ENCODE peak calls at places on chromosomes 12 and 14, in four cellular contexts. R, S, U and A are unnamed samples.

GRCh38 chr14:105945891-105946290 is 419.5 kb downstream of the TMEM121 start:
- DNase-seq in U (no peak), S (no peak), R (no peak), A (no peak)

GRCh38 chr14:101119830-101120571 is 216.5 kb upstream of the RTL1 start:
- DNase-seq in R (peak), U (no peak), S (no peak), A (peak)

GRCh38 chr14:100299238-100299560 is 7.0 kb downstream of the SLC25A29 start:
- DNase-seq in R (no peak), U (no peak), S (no peak), A (no peak)

GRCh38 chr12:54765652-54766051 is 88.7 kb upstream of the MUCL1 start:
- DNase-seq in S (no peak), U (no peak), R (no peak), A (no peak)

GRCh38 chr14:91466192-91466591 is 43.9 kb downstream of the PPP4R3A start:
- DNase-seq in R (no peak), S (no peak), U (no peak), A (no peak)

GRCh38 chr12:50402270-50403000 is 1.8 kb downstream of the LARP4 start:
- DNase-seq in R (no peak), U (peak), S (no peak), A (no peak)

GRCh38 chr12:1826401-1826800 is 6.0 kb downstream of the LRTM2 start:
- DNase-seq in R (no peak), S (no peak), U (no peak), A (no peak)

GRCh38 chr14:102927346-102927877 is 4.9 kb downstream of the AMN start:
- DNase-seq in S (no peak), R (no peak), U (no peak), A (no peak)

GRCh38 chr12:89469361-89469760 is 55.2 kb downstream of the GALNT4 start:
- DNase-seq in R (peak), S (no peak), U (no peak), A (no peak)

GRCh38 chr14:100069161-100069800 is 4.1 kb downstream of the EVL start:
- DNase-seq in U (no peak), S (no peak), R (no peak), A (no peak)

GRCh38 chr12:28023156-28023887 is 50.8 kb upstream of the PTHLH start:
- DNase-seq in U (no peak), S (no peak), R (peak), A (no peak)

GRCh38 chr12:57046392-57046791 is 3.5 kb downstream of the MYO1A start:
- DNase-seq in U (no peak), S (no peak), R (no peak), A (no peak)

GRCh38 chr14:50792634-50793068 is 38.3 kb downstream of the NIN start:
- DNase-seq in S (no peak), U (no peak), R (no peak), A (no peak)

GRCh38 chr12:106896603-106897002 is 59.1 kb upstream of the TMEM263 start:
- DNase-seq in S (no peak), U (no peak), R (no peak), A (no peak)

DNA sequence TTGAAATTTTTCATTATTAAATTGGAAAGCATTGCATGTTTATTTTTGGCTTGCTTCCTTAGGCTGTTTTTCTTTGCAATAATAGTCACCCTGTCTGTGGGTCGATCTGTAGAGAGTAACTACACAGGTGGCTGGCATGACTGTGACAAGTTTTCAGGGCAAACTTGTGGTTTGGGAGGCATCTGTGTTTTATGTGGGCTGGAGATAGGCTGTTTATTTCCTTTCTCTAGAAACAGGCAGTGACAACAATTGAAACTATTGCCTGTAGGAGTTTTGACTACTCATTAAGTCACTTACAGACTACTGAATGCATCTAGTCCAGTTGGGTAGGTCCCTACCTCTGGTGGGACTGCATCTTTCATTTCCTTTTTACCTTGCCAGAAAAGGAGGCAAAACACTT is 155.6 kb downstream of the DYRK2 start:
- DNase-seq in R (no peak), S (no peak), U (no peak), A (no peak)
- H3K4me2 ChIP-seq in R (no peak), S (no peak), U (no peak), A (no peak)

GRCh38 chr14:65335548-65335947 is 77.0 kb upstream of the FUT8 start:
- DNase-seq in R (no peak), U (no peak), S (no peak), A (no peak)
- H2BK120ac ChIP-seq in R (peak), U (no peak), S (no peak), A (no peak)

DNA sequence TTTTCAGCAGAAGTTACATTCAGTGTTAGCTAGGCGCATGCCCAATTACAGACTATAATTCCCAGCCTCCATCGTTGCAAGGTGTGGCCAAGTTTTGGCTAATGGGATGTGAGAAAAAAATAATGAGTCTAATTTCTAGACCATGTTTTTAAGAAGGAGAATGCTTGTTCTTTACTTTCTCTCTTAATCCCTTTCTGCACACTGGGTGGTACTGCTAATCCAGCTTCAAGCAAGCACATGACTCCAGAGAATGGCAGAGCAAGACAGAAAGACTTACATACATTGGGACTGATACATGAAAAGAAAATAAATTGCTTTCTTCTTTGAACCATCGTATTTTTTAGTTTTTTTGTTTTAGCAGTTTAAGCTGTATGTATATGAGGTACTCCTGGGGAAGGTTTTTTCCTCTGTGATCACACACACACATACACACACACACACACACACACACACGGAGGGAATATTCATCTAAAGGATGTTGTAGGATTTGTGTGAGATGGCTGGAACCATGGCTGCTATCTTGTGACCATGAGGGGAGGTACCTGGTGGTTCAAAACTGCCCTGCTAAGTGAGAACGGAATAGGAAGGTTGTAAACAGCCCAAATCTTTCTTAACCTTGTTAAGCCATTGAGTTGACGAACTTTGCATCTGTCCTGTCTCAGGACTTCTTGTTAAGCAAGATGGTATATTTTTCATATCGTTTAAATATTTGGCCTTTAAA is 34.3 kb upstream of the LTA4H start:
- DNase-seq in U (no peak), R (no peak), S (no peak), A (no peak)
- H2BK15ac ChIP-seq in U (no peak), R (no peak), S (no peak), A (no peak)

DNA sequence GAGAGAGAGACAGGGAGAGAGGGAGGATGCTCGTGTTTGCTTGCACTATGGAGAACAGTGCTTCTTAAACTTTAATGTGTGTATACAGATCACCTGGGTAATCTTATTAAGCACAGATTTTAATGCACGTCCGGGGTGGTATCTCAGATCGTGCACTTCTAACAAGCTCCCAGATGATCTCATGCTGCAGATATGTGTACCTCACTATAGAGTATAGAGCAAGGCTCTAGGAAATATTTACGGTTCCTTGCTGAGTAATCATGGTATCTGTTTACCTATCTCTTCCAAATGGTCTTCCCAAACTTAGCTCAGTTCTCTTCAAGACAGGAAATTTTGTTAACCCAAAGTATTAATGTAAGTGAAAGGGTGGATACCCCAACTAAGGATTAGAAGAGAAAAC is 502.3 kb downstream of the DIO2 start:
- DNase-seq in U (peak), S (no peak), R (peak), A (no peak)
- H3K4me2 ChIP-seq in U (no peak), S (no peak), R (peak), A (no peak)

DNA sequence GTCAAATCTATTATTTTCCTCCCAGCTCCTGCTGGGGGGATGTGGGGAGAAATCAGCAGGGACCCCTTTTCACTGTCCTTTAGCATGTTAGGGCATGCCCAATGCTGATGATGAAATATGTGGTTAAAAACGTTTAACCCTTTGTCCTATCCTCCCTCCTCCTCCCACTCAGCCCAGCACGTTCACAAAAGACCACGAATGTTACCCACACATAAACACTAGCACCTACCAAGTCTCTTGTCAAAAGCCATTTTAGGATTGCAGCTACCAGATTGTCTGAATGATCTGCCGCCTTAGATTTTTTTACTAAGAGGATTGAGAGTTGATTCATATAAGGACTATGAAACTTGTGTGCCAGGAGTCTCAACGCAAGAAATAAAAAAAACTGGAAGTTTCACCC is 70.4 kb downstream of the TBK1 start:
- DNase-seq in U (no peak), R (peak), S (no peak), A (no peak)
- H2BK120ac ChIP-seq in U (peak), R (peak), S (no peak), A (peak)

GRCh38 chr12:42704810-42705401 is 115.4 kb upstream of the PRICKLE1 start:
- DNase-seq in R (no peak), U (peak), S (no peak), A (no peak)
- H2BK15ac ChIP-seq in R (no peak), U (no peak), S (no peak), A (no peak)

GRCh38 chr14:44700184-44700583 is 193.1 kb upstream of the FSCB start:
- DNase-seq in S (no peak), R (peak), U (peak), A (no peak)

GRCh38 chr14:44701563-44702263 is 194.6 kb upstream of the FSCB start:
- DNase-seq in R (peak), U (peak), S (no peak), A (no peak)

GRCh38 chr14:44700694-44701093 is 193.6 kb upstream of the FSCB start:
- DNase-seq in R (no peak), S (no peak), U (no peak), A (no peak)

GRCh38 chr14:44699391-44699790 is 192.3 kb upstream of the FSCB start:
- DNase-seq in S (no peak), R (no peak), U (no peak), A (no peak)
- H3K4me2 ChIP-seq in S (no peak), R (no peak), U (no peak), A (no peak)

DNA sequence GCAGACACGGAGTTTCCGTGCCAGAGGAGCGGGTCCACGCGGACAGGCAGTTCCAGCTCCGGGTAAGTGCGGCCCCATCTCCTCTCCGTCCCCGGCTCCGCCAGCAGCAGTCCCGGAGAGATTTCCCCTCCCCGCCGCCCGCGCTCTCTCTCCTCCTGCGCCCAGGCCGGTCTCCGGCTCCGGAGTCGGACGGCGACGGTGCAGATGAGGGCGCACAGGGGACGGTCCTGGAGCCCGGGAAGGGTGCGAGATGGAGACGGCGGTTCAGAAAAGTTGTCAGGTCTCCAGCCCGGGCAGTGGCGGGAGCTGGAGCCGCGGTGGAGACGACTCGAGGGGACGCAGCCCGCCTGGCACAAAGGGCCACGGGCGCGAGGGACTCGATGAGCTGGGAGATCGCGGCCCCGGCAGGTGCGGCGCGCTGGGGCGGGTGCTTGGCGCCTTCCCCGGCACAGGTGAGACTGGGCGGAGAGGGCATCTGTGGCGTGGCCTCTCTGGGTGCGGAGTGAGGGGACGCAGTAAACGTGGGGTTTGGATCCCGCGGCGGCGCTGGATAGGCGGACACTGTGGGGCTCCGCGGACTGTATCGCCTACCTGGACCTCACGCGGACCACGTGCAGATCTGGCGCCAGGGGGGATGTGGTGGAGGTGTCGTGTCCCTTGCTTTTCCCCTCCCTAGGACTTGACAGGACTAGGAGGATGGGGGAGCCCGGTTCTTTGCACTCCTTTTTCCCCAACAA is 1540.3 kb upstream of the TMEM132C start:
- DNase-seq in R (no peak), S (no peak), U (peak), A (peak)
- H2BK120ac ChIP-seq in R (no peak), S (no peak), U (no peak), A (no peak)

DNA sequence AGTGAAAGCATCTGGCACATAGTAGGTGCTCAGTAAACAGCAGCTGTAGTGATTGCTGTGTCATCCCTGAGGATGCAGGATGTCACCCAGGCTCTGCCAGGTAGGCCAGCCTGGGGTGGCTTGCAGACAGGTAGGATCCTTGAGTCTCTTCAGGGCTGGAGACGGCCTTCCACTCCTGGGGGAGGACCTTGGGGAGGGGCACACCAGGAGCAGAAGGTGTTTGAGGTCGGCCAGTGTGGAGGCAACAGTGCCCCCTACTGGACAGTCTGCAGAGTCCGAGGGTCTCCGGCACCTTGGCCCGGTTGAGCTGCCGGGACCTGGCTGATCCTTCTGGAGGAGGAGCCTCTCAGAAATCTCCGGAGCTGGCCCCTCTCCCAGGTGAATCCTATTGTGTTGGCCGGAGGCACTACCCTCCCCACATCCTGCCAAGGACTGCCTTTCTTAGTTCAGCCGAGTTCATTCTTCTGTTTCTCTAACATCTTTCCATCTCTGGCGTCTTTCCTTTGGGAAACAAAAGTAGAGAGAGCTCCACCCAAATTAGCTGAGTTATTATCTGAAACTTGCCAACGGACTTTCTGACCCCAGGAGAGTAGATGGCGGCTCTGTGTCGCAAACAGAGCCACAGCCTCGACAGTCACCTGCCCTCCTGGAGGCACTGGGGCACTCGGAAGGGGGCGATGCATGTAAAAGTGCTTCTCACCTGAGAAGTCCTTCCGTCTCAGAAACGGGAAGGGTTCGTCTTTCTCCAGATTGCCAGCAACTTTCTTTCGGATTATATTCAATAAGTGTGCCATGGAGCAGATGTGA is 41.9 kb upstream of the CLMN start:
- DNase-seq in S (no peak), U (peak), R (no peak), A (peak)
- H2BK15ac ChIP-seq in S (no peak), U (no peak), R (no peak), A (no peak)

DNA sequence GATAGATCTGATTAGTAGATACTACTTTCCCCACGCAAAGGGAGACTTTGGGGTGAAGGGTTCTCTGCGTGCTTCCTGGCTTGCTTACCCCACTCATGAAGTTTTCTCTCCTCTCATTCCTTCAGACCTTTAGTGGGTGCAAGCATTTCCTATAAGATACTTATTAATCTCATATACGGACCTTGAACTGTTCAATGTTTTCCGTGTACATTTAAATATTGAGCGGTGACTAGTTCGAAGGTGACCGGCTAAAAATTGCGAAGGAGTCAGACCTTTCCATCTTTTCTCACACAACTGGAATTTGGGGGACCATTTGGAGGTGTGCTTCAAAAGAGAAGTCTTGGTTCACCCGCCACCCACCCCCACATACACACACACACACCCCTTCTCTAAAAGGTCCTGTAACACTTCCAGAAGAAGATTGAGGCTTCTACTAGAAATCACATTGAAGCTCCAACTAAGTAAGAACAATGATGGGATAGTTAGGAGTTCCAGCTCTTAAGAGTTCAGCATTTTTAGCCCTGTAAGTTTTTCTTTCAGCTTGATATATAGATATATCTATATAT is 6.1 kb upstream of the FOXG1 start:
- DNase-seq in R (no peak), U (no peak), S (no peak), A (no peak)
- H3K4me2 ChIP-seq in R (no peak), U (no peak), S (no peak), A (peak)